ENCODE peak calls at places on chromosome 9, in ten cellular contexts. One of them, this sample, is unnamed.
A peak's percentile ranks its signal among the peaks of the same experiment; 100 is the strongest.

GRCh38 chr9:77871483-77871882 is 160.1 kb downstream of the GNAQ start:
- DNase-seq in choroid plexus epithelial cell: no peak
- DNase-seq in SW 1271: no peak
- DNase-seq in NCI-H1092 treated with DMSO at 0.1 percent for 48 hours: no peak
- DNase-seq in HTR-8/SVneo: no peak
- DNase-seq in NCI-H1417: no peak
- DNase-seq in AG08396: no peak
- DNase-seq in astrocyte of the spinal cord: no peak
- DNase-seq in fibroblast of lung: no peak
- DNase-seq in HT1080: no peak
- DNase-seq in this sample: no peak

GRCh38 chr9:136496181-136496580 is 13.3 kb upstream of the SEC16A start:
- DNase-seq in choroid plexus epithelial cell: no peak
- DNase-seq in SW 1271: no peak
- DNase-seq in NCI-H1092 treated with DMSO at 0.1 percent for 48 hours: no peak
- DNase-seq in HTR-8/SVneo: no peak
- DNase-seq in NCI-H1417: no peak
- DNase-seq in AG08396: no peak
- DNase-seq in astrocyte of the spinal cord: no peak
- DNase-seq in fibroblast of lung: no peak
- DNase-seq in HT1080: no peak
- DNase-seq in this sample: no peak

GRCh38 chr9:129178579-129178909 is 483 bp upstream of the IER5L start:
- DNase-seq in choroid plexus epithelial cell: no peak
- DNase-seq in SW 1271: no peak
- DNase-seq in NCI-H1092 treated with DMSO at 0.1 percent for 48 hours: no peak
- DNase-seq in HTR-8/SVneo: no peak
- DNase-seq in NCI-H1417: no peak
- DNase-seq in AG08396: no peak
- DNase-seq in astrocyte of the spinal cord: no peak
- DNase-seq in fibroblast of lung: no peak
- DNase-seq in HT1080: no peak
- DNase-seq in this sample: no peak

GRCh38 chr9:127561491-127562270 is 50.4 kb upstream of the STXBP1 start:
- DNase-seq in choroid plexus epithelial cell: peak; percentile 98
- DNase-seq in SW 1271: peak; percentile 99
- DNase-seq in NCI-H1092 treated with DMSO at 0.1 percent for 48 hours: no peak
- DNase-seq in HTR-8/SVneo: peak; percentile 92
- DNase-seq in NCI-H1417: no peak
- DNase-seq in AG08396: peak; percentile 93
- DNase-seq in astrocyte of the spinal cord: peak; percentile 99
- DNase-seq in fibroblast of lung: peak; percentile 100
- DNase-seq in HT1080: peak; percentile 100
- DNase-seq in this sample: peak; percentile 100

GRCh38 chr9:115941561-115942315 is 211.9 kb upstream of the PAPPA start:
- DNase-seq in choroid plexus epithelial cell: peak; percentile 67
- DNase-seq in SW 1271: no peak
- DNase-seq in NCI-H1092 treated with DMSO at 0.1 percent for 48 hours: no peak
- DNase-seq in HTR-8/SVneo: no peak
- DNase-seq in NCI-H1417: no peak
- DNase-seq in AG08396: no peak
- DNase-seq in astrocyte of the spinal cord: peak; percentile 32
- DNase-seq in fibroblast of lung: peak; percentile 41
- DNase-seq in HT1080: no peak
- DNase-seq in this sample: peak; percentile 84

GRCh38 chr9:371349-371748 is 156.7 kb downstream of the DOCK8 start:
- DNase-seq in choroid plexus epithelial cell: no peak
- DNase-seq in SW 1271: no peak
- DNase-seq in NCI-H1092 treated with DMSO at 0.1 percent for 48 hours: no peak
- DNase-seq in HTR-8/SVneo: no peak
- DNase-seq in NCI-H1417: no peak
- DNase-seq in AG08396: no peak
- DNase-seq in astrocyte of the spinal cord: no peak
- DNase-seq in fibroblast of lung: no peak
- DNase-seq in HT1080: no peak
- DNase-seq in this sample: no peak

GRCh38 chr9:133117271-133118178 is 3.5 kb downstream of the RALGDS start:
- DNase-seq in choroid plexus epithelial cell: no peak
- DNase-seq in SW 1271: no peak
- DNase-seq in NCI-H1092 treated with DMSO at 0.1 percent for 48 hours: no peak
- DNase-seq in HTR-8/SVneo: no peak
- DNase-seq in NCI-H1417: no peak
- DNase-seq in AG08396: no peak
- DNase-seq in astrocyte of the spinal cord: peak; percentile 55
- DNase-seq in fibroblast of lung: peak; percentile 62
- DNase-seq in HT1080: no peak
- DNase-seq in this sample: no peak

GRCh38 chr9:2634158-2634557 is 12.6 kb downstream of the VLDLR start:
- DNase-seq in choroid plexus epithelial cell: no peak
- DNase-seq in SW 1271: no peak
- DNase-seq in NCI-H1092 treated with DMSO at 0.1 percent for 48 hours: no peak
- DNase-seq in HTR-8/SVneo: no peak
- DNase-seq in NCI-H1417: no peak
- DNase-seq in AG08396: no peak
- DNase-seq in astrocyte of the spinal cord: no peak
- DNase-seq in fibroblast of lung: no peak
- DNase-seq in HT1080: no peak
- DNase-seq in this sample: no peak

GRCh38 chr9:6984941-6985578 is 227.3 kb downstream of the KDM4C start:
- DNase-seq in choroid plexus epithelial cell: no peak
- DNase-seq in SW 1271: no peak
- DNase-seq in NCI-H1092 treated with DMSO at 0.1 percent for 48 hours: no peak
- DNase-seq in HTR-8/SVneo: no peak
- DNase-seq in NCI-H1417: no peak
- DNase-seq in AG08396: no peak
- DNase-seq in astrocyte of the spinal cord: peak; percentile 51
- DNase-seq in fibroblast of lung: peak; percentile 42
- DNase-seq in HT1080: no peak
- DNase-seq in this sample: no peak

GRCh38 chr9:76751011-76751410 is 13.2 kb upstream of the PCA3 start:
- DNase-seq in choroid plexus epithelial cell: no peak
- DNase-seq in SW 1271: no peak
- DNase-seq in NCI-H1092 treated with DMSO at 0.1 percent for 48 hours: no peak
- DNase-seq in HTR-8/SVneo: no peak
- DNase-seq in NCI-H1417: no peak
- DNase-seq in AG08396: no peak
- DNase-seq in astrocyte of the spinal cord: no peak
- DNase-seq in fibroblast of lung: no peak
- DNase-seq in HT1080: no peak
- DNase-seq in this sample: no peak

GRCh38 chr9:76818271-76818670 is 54.0 kb downstream of the PCA3 start:
- DNase-seq in choroid plexus epithelial cell: peak; percentile 96
- DNase-seq in SW 1271: peak; percentile 83
- DNase-seq in NCI-H1092 treated with DMSO at 0.1 percent for 48 hours: no peak
- DNase-seq in HTR-8/SVneo: peak; percentile 71
- DNase-seq in NCI-H1417: peak; percentile 20
- DNase-seq in AG08396: peak; percentile 83
- DNase-seq in astrocyte of the spinal cord: peak; percentile 98
- DNase-seq in fibroblast of lung: peak; percentile 99
- DNase-seq in HT1080: peak; percentile 97
- DNase-seq in this sample: peak; percentile 91

GRCh38 chr9:6552033-6552737 is 93.3 kb downstream of the GLDC start:
- DNase-seq in choroid plexus epithelial cell: peak; percentile 83
- DNase-seq in SW 1271: no peak
- DNase-seq in NCI-H1092 treated with DMSO at 0.1 percent for 48 hours: peak; percentile 87
- DNase-seq in HTR-8/SVneo: no peak
- DNase-seq in NCI-H1417: peak; percentile 47
- DNase-seq in AG08396: peak; percentile 20
- DNase-seq in astrocyte of the spinal cord: peak; percentile 92
- DNase-seq in fibroblast of lung: peak; percentile 76
- DNase-seq in HT1080: peak; percentile 90
- DNase-seq in this sample: no peak

GRCh38 chr9:129763235-129763917 is 10.5 kb upstream of the PTGES start:
- DNase-seq in choroid plexus epithelial cell: peak; percentile 93
- DNase-seq in SW 1271: no peak
- DNase-seq in NCI-H1092 treated with DMSO at 0.1 percent for 48 hours: no peak
- DNase-seq in HTR-8/SVneo: no peak
- DNase-seq in NCI-H1417: no peak
- DNase-seq in AG08396: no peak
- DNase-seq in astrocyte of the spinal cord: peak; percentile 50
- DNase-seq in fibroblast of lung: peak; percentile 59
- DNase-seq in HT1080: no peak
- DNase-seq in this sample: no peak

GRCh38 chr9:92600742-92601261 is 65.0 kb upstream of the ECM2 start:
- DNase-seq in choroid plexus epithelial cell: peak; percentile 82
- DNase-seq in SW 1271: no peak
- DNase-seq in NCI-H1092 treated with DMSO at 0.1 percent for 48 hours: no peak
- DNase-seq in HTR-8/SVneo: no peak
- DNase-seq in NCI-H1417: no peak
- DNase-seq in AG08396: peak; percentile 71
- DNase-seq in astrocyte of the spinal cord: peak; percentile 78
- DNase-seq in fibroblast of lung: peak; percentile 87
- DNase-seq in HT1080: no peak
- DNase-seq in this sample: no peak

GRCh38 chr9:74016004-74016403 is 481.1 kb upstream of the RORB start:
- DNase-seq in choroid plexus epithelial cell: no peak
- DNase-seq in SW 1271: no peak
- DNase-seq in NCI-H1092 treated with DMSO at 0.1 percent for 48 hours: no peak
- DNase-seq in HTR-8/SVneo: no peak
- DNase-seq in NCI-H1417: no peak
- DNase-seq in AG08396: no peak
- DNase-seq in astrocyte of the spinal cord: no peak
- DNase-seq in fibroblast of lung: no peak
- DNase-seq in HT1080: no peak
- DNase-seq in this sample: no peak

GRCh38 chr9:113580041-113580953 is 116.8 kb downstream of the RGS3 start:
- DNase-seq in choroid plexus epithelial cell: peak; percentile 55
- DNase-seq in SW 1271: no peak
- DNase-seq in NCI-H1092 treated with DMSO at 0.1 percent for 48 hours: peak; percentile 71
- DNase-seq in HTR-8/SVneo: no peak
- DNase-seq in NCI-H1417: no peak
- DNase-seq in AG08396: no peak
- DNase-seq in astrocyte of the spinal cord: peak; percentile 30
- DNase-seq in fibroblast of lung: peak; percentile 51
- DNase-seq in HT1080: peak; percentile 25
- DNase-seq in this sample: no peak

GRCh38 chr9:2765250-2765880 is 48.1 kb downstream of the KCNV2 start:
- DNase-seq in choroid plexus epithelial cell: no peak
- DNase-seq in SW 1271: no peak
- DNase-seq in NCI-H1092 treated with DMSO at 0.1 percent for 48 hours: no peak
- DNase-seq in HTR-8/SVneo: no peak
- DNase-seq in NCI-H1417: no peak
- DNase-seq in AG08396: no peak
- DNase-seq in astrocyte of the spinal cord: no peak
- DNase-seq in fibroblast of lung: no peak
- DNase-seq in HT1080: no peak
- DNase-seq in this sample: peak; percentile 51